ENCODE peak calls at places on chromosomes 3 and 15, in four cellular contexts. F is endodermal cell, B is heart left ventricle, I is lung. N is an unnamed sample. For H3K36me3 and H3K9me3, the result is how much of the 10 kb centered on the place peaks cover.

GRCh38 chr3:194811118-194811517 is 125.4 kb downstream of the FAM43A start:
- DNase-seq in I (no peak), F (no peak), B (no peak), N (no peak)

GRCh38 chr3:169522595-169523529 is 140.7 kb downstream of the MECOM start:
- DNase-seq in F (no peak), I (no peak), B (no peak), N (no peak)

GRCh38 chr15:99574502-99574901 is 8.7 kb downstream of the MEF2A start:
- DNase-seq in F (no peak), B (no peak), I (no peak), N (no peak)

GRCh38 chr3:61979645-61980430 is 393.5 kb downstream of the FEZF2 start:
- DNase-seq in B (no peak), I (no peak), F (no peak), N (no peak)

GRCh38 chr3:34419801-34420200 is 621.4 kb downstream of the PDCD6IP start:
- DNase-seq in F (peak), B (no peak), I (no peak), N (no peak)

GRCh38 chr3:161354554-161354953 is 16.8 kb downstream of the SPTSSB start:
- DNase-seq in F (no peak), B (no peak), I (no peak), N (no peak)

GRCh38 chr15:84911879-84912660 is 27.6 kb downstream of the SLC28A1 start:
- DNase-seq in B (peak), F (no peak), I (peak), N (peak)

GRCh38 chr3:82378370-82378769 is 616.9 kb upstream of the GBE1 start:
- DNase-seq in F (no peak), I (no peak), B (no peak), N (no peak)

GRCh38 chr3:124269619-124270018 is 277.7 kb upstream of the ROPN1 start:
- DNase-seq in I (no peak), B (no peak), F (no peak), N (no peak)

GRCh38 chr3:41274944-41275668 is 75.8 kb downstream of the CTNNB1 start:
- DNase-seq in B (no peak), I (no peak), F (no peak), N (no peak)

GRCh38 chr15:63908281-63908680 is 74.5 kb upstream of the HERC1 start:
- DNase-seq in F (no peak), I (no peak), B (no peak), N (no peak)

GRCh38 chr3:182981038-182981380 is 671 bp upstream of the DCUN1D1 start:
- DNase-seq in I (no peak), B (no peak), F (peak), N (peak)

GRCh38 chr3:182979103-182979697 is 1.1 kb downstream of the DCUN1D1 start:
- DNase-seq in F (peak), I (no peak), B (no peak), N (no peak)

GRCh38 chr3:182979719-182980191 is 583 bp downstream of the DCUN1D1 start:
- DNase-seq in I (no peak), B (peak), F (peak), N (peak)

GRCh38 chr3:182980204-182981037 is at the start of gene DCUN1D1:
- DNase-seq in F (peak), B (peak), I (peak), N (peak)

GRCh38 chr3:182978387-182978786 is 2.0 kb downstream of the DCUN1D1 start:
- DNase-seq in B (no peak), I (no peak), F (peak), N (peak)
- H3K4me3 ChIP-seq in B (no peak), I (no peak), F (peak), N (no peak)

DNA sequence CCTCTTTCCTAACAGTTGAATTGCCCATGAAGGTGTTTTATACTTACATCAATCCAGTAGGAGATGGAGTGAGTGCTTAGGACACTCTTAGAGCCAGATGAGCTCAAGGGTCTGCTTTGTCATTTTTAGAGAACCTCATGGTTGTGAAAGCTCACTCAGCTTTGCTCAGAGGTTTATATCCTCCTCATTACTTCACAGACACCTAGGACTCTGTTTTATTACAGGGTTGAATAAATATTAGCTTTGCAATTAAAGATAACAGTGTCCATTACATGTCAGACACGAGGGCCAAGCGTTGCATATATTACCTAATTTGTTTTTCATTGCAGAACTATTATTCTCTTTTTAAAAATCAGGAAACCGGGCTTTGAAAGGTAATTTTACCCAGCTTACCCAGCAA is 16.2 kb downstream of the MAP6D1 start:
- DNase-seq in B (no peak), I (no peak), F (no peak), N (no peak)
- H3K36me3 ChIP-seq in B (half or more), I (under half), F (half or more), N (half or more)

GRCh38 chr3:16477501-16477900 is 36.0 kb downstream of the RFTN1 start:
- DNase-seq in B (no peak), F (no peak), I (no peak), N (no peak)

GRCh38 chr3:16480861-16481569 is 32.5 kb downstream of the RFTN1 start:
- DNase-seq in F (peak), B (no peak), I (no peak), N (no peak)

GRCh38 chr3:16477054-16477453 is 36.4 kb downstream of the RFTN1 start:
- DNase-seq in B (no peak), I (no peak), F (no peak), N (no peak)

GRCh38 chr3:16476636-16477035 is 36.9 kb downstream of the RFTN1 start:
- DNase-seq in F (no peak), I (no peak), B (no peak), N (no peak)

GRCh38 chr3:16478516-16478915 is 35.0 kb downstream of the RFTN1 start:
- DNase-seq in F (no peak), I (no peak), B (no peak), N (no peak)
- H3K9me3 ChIP-seq in F (under half), I (under half), B (under half), N (under half)

GRCh38 chr3:167732313-167733065 is 2.2 kb downstream of the PDCD10 start:
- DNase-seq in I (no peak), F (no peak), B (no peak), N (no peak)

GRCh38 chr3:167735233-167736107 is at the start of gene SERPINI1:
- DNase-seq in F (peak), I (peak), B (peak), N (peak)

GRCh38 chr3:167733961-167734497 is 663 bp downstream of the PDCD10 start:
- DNase-seq in B (no peak), I (no peak), F (no peak), N (no peak)

GRCh38 chr3:167736264-167736787 is 805 bp downstream of the SERPINI1 start:
- DNase-seq in B (no peak), F (no peak), I (no peak), N (no peak)

DNA sequence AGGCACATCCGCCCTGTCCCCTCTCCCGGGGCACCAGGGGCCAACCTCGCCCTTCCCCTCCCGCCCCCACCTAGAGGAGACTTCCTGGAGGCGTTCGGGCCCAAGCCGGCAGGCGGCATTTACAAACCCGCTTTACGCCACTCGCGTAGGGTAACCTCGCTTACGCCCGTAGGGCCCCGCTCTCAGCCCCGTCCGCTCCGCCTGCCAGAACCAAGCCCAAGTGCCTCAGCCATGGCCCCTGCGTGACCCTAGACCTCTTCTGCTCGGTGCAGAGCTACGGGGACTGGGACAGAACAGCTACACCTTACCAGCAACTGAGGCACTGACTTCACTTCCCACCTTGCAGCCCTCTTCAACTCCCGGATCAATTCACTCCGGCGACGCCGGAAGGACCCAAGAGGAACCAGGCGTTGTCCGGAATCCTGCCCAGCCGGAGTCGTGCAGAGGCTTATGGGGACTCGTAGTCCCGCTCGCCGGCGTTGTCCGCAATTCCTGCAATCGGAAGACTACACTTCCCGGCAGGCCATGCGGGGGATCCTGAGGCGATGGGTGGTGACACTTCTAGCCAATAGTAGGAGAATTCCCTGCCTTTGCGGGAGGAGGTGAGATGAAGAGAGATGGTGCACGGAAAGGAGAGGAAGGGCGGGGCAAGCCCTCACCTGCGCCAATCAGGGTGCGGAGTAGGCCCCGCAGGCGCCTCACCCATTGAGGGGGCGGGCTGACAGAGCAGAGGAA is at the start of gene PDCD10:
- DNase-seq in B (peak), F (peak), I (peak), N (peak)
- H3K4me3 ChIP-seq in B (peak), F (peak), I (peak), N (peak)

GRCh38 chr3:172057624-172058023 is 18.2 kb downstream of the FNDC3B start:
- DNase-seq in I (no peak), B (no peak), F (no peak), N (no peak)

GRCh38 chr3:172059532-172059931 is 20.2 kb downstream of the FNDC3B start:
- DNase-seq in B (no peak), F (no peak), I (no peak), N (no peak)

GRCh38 chr3:172056416-172056815 is 17.0 kb downstream of the FNDC3B start:
- DNase-seq in I (no peak), B (no peak), F (no peak), N (no peak)

GRCh38 chr3:172054115-172054764 is 14.9 kb downstream of the FNDC3B start:
- DNase-seq in I (no peak), B (no peak), F (no peak), N (no peak)

GRCh38 chr3:172057059-172057458 is 17.7 kb downstream of the FNDC3B start:
- DNase-seq in I (no peak), F (no peak), B (no peak), N (no peak)
- H3K36me3 ChIP-seq in I (under half), F (half or more), B (under half), N (under half)

DNA sequence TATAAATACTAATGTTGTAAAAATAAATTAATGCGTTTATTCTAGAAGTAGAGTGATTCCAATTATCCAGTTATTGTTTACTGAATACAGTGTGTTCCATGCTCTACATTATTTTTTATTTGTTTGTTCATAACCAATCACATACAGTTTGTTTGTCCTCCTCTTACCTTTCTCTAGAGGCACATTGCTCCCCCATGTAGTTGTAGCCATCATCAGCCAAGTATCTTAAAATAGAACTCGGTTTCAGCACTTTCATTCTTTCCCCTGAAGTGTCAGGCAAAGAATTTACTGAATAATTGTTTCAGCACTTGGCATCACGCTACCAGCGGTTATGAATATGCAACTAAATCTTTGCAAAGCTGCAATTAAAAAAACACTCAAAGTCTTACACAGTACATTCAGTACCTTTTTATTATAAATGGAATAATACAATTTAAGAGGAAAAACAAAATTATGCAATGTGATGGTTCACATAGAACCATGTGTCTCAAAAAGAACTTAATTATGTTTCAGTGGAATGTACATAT is 448.6 kb upstream of the ATP10A start:
- DNase-seq in I (no peak), B (no peak), F (no peak), N (no peak)
- H3K9me3 ChIP-seq in I (under half), B (under half), F (half or more), N (under half)

GRCh38 chr3:65549626-65549959 is 489.1 kb downstream of the MAGI1 start:
- DNase-seq in B (no peak), I (no peak), F (no peak), N (no peak)
- H3K4me3 ChIP-seq in B (peak), I (no peak), F (peak), N (peak)

GRCh38 chr3:138673641-138674040 is 65.1 kb downstream of the FAIM start:
- DNase-seq in F (peak), B (no peak), I (no peak), N (no peak)
- H3K36me3 ChIP-seq in F (half or more), B (under half), I (under half), N (under half)

DNA sequence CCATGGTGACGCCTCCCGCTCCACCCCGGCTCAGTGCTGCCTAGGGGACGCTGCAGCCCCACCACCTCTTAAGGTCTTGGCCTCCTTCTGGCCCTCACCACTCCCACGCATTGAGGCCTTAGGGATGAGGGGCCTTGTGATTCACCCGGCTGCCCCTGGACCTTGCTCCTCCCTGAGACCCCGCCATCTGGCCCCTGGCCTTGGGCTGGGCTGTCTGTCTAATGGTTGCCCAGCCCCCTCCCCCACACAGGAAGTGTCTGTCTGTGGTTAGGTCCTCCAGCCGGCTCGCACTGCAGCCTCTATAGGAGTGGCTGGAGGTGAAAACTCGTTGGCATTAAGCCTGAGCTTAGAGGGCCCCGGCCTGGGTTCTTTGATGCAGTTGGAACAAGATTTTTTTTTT is 21.5 kb upstream of the MTHFS start:
- DNase-seq in F (peak), B (no peak), I (no peak), N (no peak)
- H3K9me3 ChIP-seq in F (half or more), B (half or more), I (under half), N (half or more)

GRCh38 chr3:187742351-187743171 is 2.7 kb downstream of the BCL6 start:
- DNase-seq in F (no peak), B (peak), I (no peak), N (no peak)
- H3K4me3 ChIP-seq in F (no peak), B (peak), I (no peak), N (peak)